ENCODE peak calls at places on chromosomes 13 and 19, in seven cellular contexts. C is IMR-90, I is H9, U is H1, Y is mesenchymal stem cell, T is neuronal stem cell, K is trophoblast cell. A is an unnamed sample. For H3K4me1, the result is how much of the 10 kb centered on the place peaks cover.

GRCh38 chr19:18644144-18645034 is 7.6 kb downstream of the KLHL26 start:
- DNase-seq in C (no peak), U (no peak), Y (no peak), T (no peak), I (no peak), K (peak), A (peak)

GRCh38 chr19:50478901-50479715 is 2.5 kb upstream of the GARIN5A start:
- DNase-seq in I (peak), K (peak), C (peak), T (no peak), U (no peak), Y (peak), A (peak)

GRCh38 chr19:13099073-13099999 is 3.3 kb downstream of the LYL1 start:
- DNase-seq in I (peak), U (no peak), C (no peak), T (no peak), K (peak), Y (no peak), A (peak)

GRCh38 chr19:51325161-51325979 is 13.9 kb downstream of the IGLON5 start:
- DNase-seq in T (no peak), U (no peak), K (no peak), Y (no peak), C (no peak), I (no peak), A (no peak)

GRCh38 chr13:103199380-103200088 is 133.3 kb upstream of the SLC10A2 start:
- DNase-seq in T (no peak), Y (no peak), U (no peak), I (no peak), K (no peak), C (no peak), A (no peak)

GRCh38 chr19:38784224-38784623 is 4.8 kb upstream of the LGALS7B start:
- DNase-seq in K (peak), Y (peak), C (peak), T (no peak), U (no peak), I (no peak), A (peak)

GRCh38 chr19:2176336-2176994 is 12.7 kb downstream of the DOT1L start:
- DNase-seq in T (no peak), C (no peak), K (peak), I (peak), U (no peak), Y (no peak), A (no peak)

GRCh38 chr19:6987850-6988249 is 33.4 kb downstream of the MBD3L2B start:
- DNase-seq in U (no peak), C (no peak), T (no peak), Y (no peak), K (no peak), I (no peak), A (no peak)

GRCh38 chr13:112713517-112714253 is 23.8 kb downstream of the ATP11A start:
- DNase-seq in U (no peak), I (no peak), Y (no peak), K (no peak), T (no peak), C (no peak), A (no peak)

GRCh38 chr19:42086188-42086736 is 10.3 kb downstream of the ZNF574 start:
- DNase-seq in T (no peak), K (no peak), Y (no peak), I (no peak), C (no peak), U (no peak), A (no peak)

GRCh38 chr13:33197551-33197971 is 88.0 kb downstream of the STARD13 start:
- DNase-seq in Y (no peak), U (no peak), I (no peak), C (no peak), T (no peak), K (no peak), A (peak)

GRCh38 chr19:16435238-16435911 is 36.4 kb downstream of the EPS15L1 start:
- DNase-seq in T (no peak), Y (peak), K (peak), I (no peak), U (no peak), C (peak), A (peak)

GRCh38 chr19:4977299-4978174 is 8.6 kb downstream of the KDM4B start:
- DNase-seq in I (no peak), T (no peak), Y (peak), U (no peak), C (peak), K (peak), A (peak)

GRCh38 chr19:7665076-7665475 is 3.8 kb upstream of the RETN start:
- DNase-seq in T (no peak), C (peak), U (no peak), I (no peak), Y (no peak), K (no peak), A (no peak)

GRCh38 chr13:73429691-73430090 is 370.9 kb downstream of the KLF5 start:
- DNase-seq in C (peak), Y (peak), U (no peak), I (no peak), T (no peak), K (peak), A (peak)

GRCh38 chr19:1267441-1268391 is 1.4 kb upstream of the CIRBP start:
- DNase-seq in C (peak), K (no peak), I (no peak), U (no peak), T (no peak), Y (peak), A (no peak)

GRCh38 chr19:50331187-50332013 is 2.2 kb upstream of the KCNC3 start:
- DNase-seq in C (no peak), U (no peak), K (no peak), I (peak), Y (no peak), T (no peak), A (peak)

GRCh38 chr19:31272707-31273106 is 76.5 kb downstream of the TSHZ3 start:
- DNase-seq in U (no peak), T (no peak), Y (no peak), C (no peak), I (no peak), K (no peak), A (no peak)

GRCh38 chr13:43307921-43308433 is 284.6 kb downstream of the DNAJC15 start:
- DNase-seq in U (no peak), C (peak), Y (peak), K (peak), T (no peak), I (no peak), A (no peak)

GRCh38 chr19:4139614-4140236 is 13.7 kb upstream of the CREB3L3 start:
- DNase-seq in I (peak), U (peak), K (peak), Y (peak), T (peak), C (peak), A (peak)

GRCh38 chr19:49847731-49848696 is 2.9 kb upstream of the PTOV1 start:
- DNase-seq in K (peak), U (no peak), T (no peak), C (peak), I (no peak), Y (peak), A (no peak)

GRCh38 chr13:20499986-20500385 is 25.7 kb downstream of the CRYL1 start:
- DNase-seq in U (no peak), C (peak), T (no peak), Y (peak), K (no peak), I (no peak), A (no peak)

GRCh38 chr19:5149508-5149907 is 180.6 kb downstream of the KDM4B start:
- DNase-seq in U (no peak), K (peak), Y (no peak), C (no peak), I (no peak), T (no peak), A (no peak)

GRCh38 chr13:47188802-47189201 is 291.9 kb upstream of the HTR2A start:
- DNase-seq in K (peak), Y (peak), I (no peak), T (no peak), C (peak), U (no peak), A (peak)

GRCh38 chr19:34555447-34555846 is 73.9 kb downstream of the WTIP start:
- DNase-seq in C (no peak), Y (no peak), I (peak), T (no peak), U (no peak), K (peak), A (peak)

GRCh38 chr13:60351326-60351725 is 45.7 kb upstream of the TDRD3 start:
- DNase-seq in I (no peak), C (peak), Y (peak), U (no peak), K (no peak), T (no peak), A (no peak)

GRCh38 chr13:30734434-30734833 is 909 bp upstream of the ALOX5AP start:
- DNase-seq in Y (peak), U (peak), I (no peak), K (peak), T (no peak), C (peak), A (peak)

GRCh38 chr19:5844456-5845433 is 5.2 kb upstream of the FUT6 start:
- DNase-seq in U (no peak), I (no peak), K (no peak), C (no peak), Y (no peak), T (no peak), A (no peak)

GRCh38 chr13:112792511-112792910 is 102.7 kb downstream of the ATP11A start:
- DNase-seq in Y (no peak), T (no peak), I (peak), U (no peak), C (no peak), K (no peak), A (no peak)

GRCh38 chr19:292951-293350 is 1.7 kb upstream of the PLPP2 start:
- DNase-seq in Y (no peak), K (no peak), T (no peak), C (no peak), U (no peak), I (no peak), A (no peak)

DNA sequence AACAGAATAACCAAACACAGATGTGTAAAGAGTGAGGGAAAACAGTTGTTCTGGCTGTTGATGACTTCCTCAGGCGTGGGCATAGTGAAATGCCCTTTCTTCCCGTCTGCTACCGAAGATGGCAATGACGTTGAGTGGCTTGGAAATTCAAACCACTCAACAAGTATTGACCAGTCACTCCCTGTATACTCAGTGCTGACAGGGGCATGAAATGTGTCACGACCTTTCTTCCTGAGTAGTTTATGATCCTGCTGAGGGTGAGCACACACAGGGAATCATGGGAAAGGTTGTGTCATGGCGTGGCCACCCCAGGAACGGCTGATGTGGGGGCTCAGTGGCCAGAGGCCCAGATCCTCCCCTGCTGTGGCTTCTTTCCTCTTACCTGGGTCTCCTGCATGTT is 87.8 kb upstream of the C1QTNF9B start:
- DNase-seq in Y (no peak), C (no peak), T (no peak), U (no peak), I (no peak), K (no peak), A (no peak)
- H2BK120ac ChIP-seq in Y (no peak), C (peak), T (no peak), U (no peak), I (no peak), K (no peak), A (no peak)

GRCh38 chr13:40640845-40641458 is 25.5 kb downstream of the FOXO1 start:
- DNase-seq in T (no peak), K (no peak), I (no peak), Y (no peak), U (no peak), C (no peak), A (no peak)
- H3K4me1 ChIP-seq in T (under half), K (under half), I (under half), Y (under half), U (under half), C (under half), A (under half)

GRCh38 chr13:64069892-64070291 is 2654.2 kb upstream of the PCDH20 start:
- DNase-seq in U (no peak), K (no peak), T (no peak), I (no peak), Y (no peak), C (no peak), A (no peak)

GRCh38 chr13:64071352-64071751 is 2655.7 kb upstream of the PCDH20 start:
- DNase-seq in Y (no peak), T (no peak), I (no peak), K (no peak), C (no peak), U (no peak), A (no peak)

GRCh38 chr13:64074989-64075474 is 2659.4 kb upstream of the PCDH20 start:
- DNase-seq in Y (no peak), I (no peak), K (no peak), C (no peak), T (no peak), U (no peak), A (no peak)

GRCh38 chr13:64075543-64076271 is 2660.1 kb upstream of the PCDH20 start:
- DNase-seq in C (no peak), K (peak), I (no peak), Y (no peak), T (no peak), U (no peak), A (no peak)

DNA sequence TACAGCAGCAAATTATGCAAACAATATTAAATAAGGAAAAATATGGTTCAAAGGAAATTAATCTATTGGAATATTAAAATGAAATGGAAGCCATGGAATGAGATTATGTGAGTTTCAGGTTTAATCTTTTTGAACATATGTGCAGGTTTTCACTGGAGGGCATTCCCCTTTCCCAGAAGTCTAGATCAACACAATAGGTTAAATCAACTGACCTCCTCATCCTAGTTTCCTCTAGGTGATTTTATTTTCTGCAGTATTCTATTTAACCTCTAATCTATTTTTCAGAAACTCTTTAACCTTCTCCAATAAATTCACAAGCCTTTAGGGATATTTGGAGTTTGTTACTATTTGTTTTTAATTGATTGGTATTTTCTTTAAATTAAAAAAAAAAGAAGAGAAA is 2657.6 kb upstream of the PCDH20 start:
- DNase-seq in K (no peak), C (no peak), T (no peak), Y (no peak), U (no peak), I (no peak), A (no peak)
- H3K4me2 ChIP-seq in K (no peak), C (no peak), T (no peak), Y (no peak), U (no peak), I (no peak), A (no peak)

GRCh38 chr13:41601718-41602445 is 144.5 kb downstream of the RGCC start:
- DNase-seq in T (no peak), C (no peak), I (no peak), U (no peak), K (no peak), Y (peak), A (no peak)

GRCh38 chr13:41606646-41607045 is 149.3 kb downstream of the RGCC start:
- DNase-seq in Y (no peak), I (no peak), U (no peak), C (no peak), K (peak), T (no peak), A (no peak)

GRCh38 chr13:41605319-41606285 is 148.3 kb downstream of the RGCC start:
- DNase-seq in Y (no peak), C (no peak), T (no peak), K (no peak), U (no peak), I (no peak), A (no peak)

GRCh38 chr13:41608111-41608510 is 150.8 kb downstream of the RGCC start:
- DNase-seq in Y (no peak), C (no peak), T (no peak), U (no peak), K (no peak), I (no peak), A (no peak)

DNA sequence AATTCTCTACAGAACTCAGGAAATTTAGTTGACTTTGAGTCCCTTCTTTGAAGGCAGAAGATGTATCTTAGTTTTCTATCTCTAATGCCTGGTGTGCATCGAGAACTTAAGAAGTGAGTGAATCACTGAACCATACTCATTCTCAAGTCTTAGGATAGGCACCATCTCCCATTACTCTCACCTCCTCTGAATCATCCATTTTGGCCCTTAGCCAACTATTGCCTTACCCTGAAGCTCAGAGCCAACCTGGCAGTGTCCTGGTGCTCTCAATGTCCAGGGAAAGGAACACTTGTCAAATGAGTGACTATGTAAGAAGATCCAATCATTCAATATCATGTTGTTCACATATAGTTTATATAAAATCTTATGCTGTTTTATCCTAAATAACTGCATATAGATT is 146.6 kb downstream of the RGCC start:
- DNase-seq in Y (peak), K (peak), T (no peak), C (peak), I (no peak), U (no peak), A (no peak)
- H2BK120ac ChIP-seq in Y (no peak), K (no peak), T (no peak), C (no peak), I (no peak), U (no peak), A (no peak)

GRCh38 chr13:45830121-45830520 is 21.4 kb downstream of the SIAH3 start:
- DNase-seq in K (no peak), T (no peak), U (no peak), C (no peak), Y (no peak), I (no peak), A (no peak)
- H3K4me1 ChIP-seq in K (under half), T (under half), U (under half), C (under half), Y (under half), I (under half), A (under half)

GRCh38 chr19:48806518-48806817 is 4.4 kb downstream of the BCAT2 start:
- DNase-seq in C (no peak), T (no peak), K (peak), Y (no peak), U (no peak), I (peak), A (peak)
- H3K4me2 ChIP-seq in C (no peak), T (no peak), K (no peak), Y (no peak), U (no peak), I (no peak), A (no peak)

GRCh38 chr13:40442826-40443225 is 223.6 kb downstream of the FOXO1 start:
- DNase-seq in K (peak), U (no peak), I (no peak), T (no peak), Y (no peak), C (no peak), A (no peak)
- H2BK120ac ChIP-seq in K (peak), U (no peak), I (no peak), T (no peak), Y (no peak), C (no peak), A (no peak)